ENCODE peak calls at places on chromosomes 13 and 19, in seven cellular contexts. One of them, this sample, is unnamed.

GRCh38 chr13:75635621-75636338 is at the start of gene LMO7:
- DNase-seq in fibroblast of lung: peak; percentile 75
- DNase-seq in neural progenitor cell: peak; percentile 78
- DNase-seq in HCT116: no peak
- DNase-seq in IMR-90: peak; percentile 52
- DNase-seq in PC-3: peak; percentile 46
- DNase-seq in K562: peak; percentile 47
- DNase-seq in this sample: peak; percentile 49

GRCh38 chr13:111537115-111537728 is 216.8 kb downstream of the TEX29 start:
- DNase-seq in fibroblast of lung: no peak
- DNase-seq in neural progenitor cell: no peak
- DNase-seq in HCT116: no peak
- DNase-seq in IMR-90: no peak
- DNase-seq in PC-3: no peak
- DNase-seq in K562: no peak
- DNase-seq in this sample: no peak

GRCh38 chr19:6997679-6998445 is 23.4 kb downstream of the MBD3L2B start:
- DNase-seq in fibroblast of lung: no peak
- DNase-seq in neural progenitor cell: no peak
- DNase-seq in HCT116: no peak
- DNase-seq in IMR-90: no peak
- DNase-seq in PC-3: peak; percentile 20
- DNase-seq in K562: no peak
- DNase-seq in this sample: no peak

GRCh38 chr13:51844862-51845573 is at the start of gene TMEM272:
- DNase-seq in fibroblast of lung: peak; percentile 20
- DNase-seq in neural progenitor cell: peak; percentile 70
- DNase-seq in HCT116: peak; percentile 23
- DNase-seq in IMR-90: peak; percentile 11
- DNase-seq in PC-3: peak; percentile 34
- DNase-seq in K562: peak; percentile 86
- DNase-seq in this sample: no peak

GRCh38 chr13:50283017-50283416 is 267.8 kb downstream of the KCNRG start:
- DNase-seq in fibroblast of lung: no peak
- DNase-seq in neural progenitor cell: no peak
- DNase-seq in HCT116: no peak
- DNase-seq in IMR-90: no peak
- DNase-seq in PC-3: no peak
- DNase-seq in K562: no peak
- DNase-seq in this sample: no peak

GRCh38 chr19:46478356-46478986 is 7.1 kb upstream of the PNMA8A start:
- DNase-seq in fibroblast of lung: peak; percentile 83
- DNase-seq in neural progenitor cell: peak; percentile 75
- DNase-seq in HCT116: no peak
- DNase-seq in IMR-90: peak; percentile 80
- DNase-seq in PC-3: no peak
- DNase-seq in K562: peak; percentile 54
- DNase-seq in this sample: peak; percentile 82

GRCh38 chr13:30787747-30788535 is 52.6 kb downstream of the ALOX5AP start:
- DNase-seq in fibroblast of lung: peak; percentile 72
- DNase-seq in neural progenitor cell: no peak
- DNase-seq in HCT116: no peak
- DNase-seq in IMR-90: peak; percentile 58
- DNase-seq in PC-3: no peak
- DNase-seq in K562: no peak
- DNase-seq in this sample: peak; percentile 63

GRCh38 chr19:45514376-45515051 is 7.2 kb downstream of the VASP start:
- DNase-seq in fibroblast of lung: no peak
- DNase-seq in neural progenitor cell: no peak
- DNase-seq in HCT116: no peak
- DNase-seq in IMR-90: no peak
- DNase-seq in PC-3: no peak
- DNase-seq in K562: peak; percentile 23
- DNase-seq in this sample: no peak

GRCh38 chr19:33933931-33934330 is 137.3 kb downstream of the KCTD15 start:
- DNase-seq in fibroblast of lung: no peak
- DNase-seq in neural progenitor cell: no peak
- DNase-seq in HCT116: no peak
- DNase-seq in IMR-90: no peak
- DNase-seq in PC-3: no peak
- DNase-seq in K562: no peak
- DNase-seq in this sample: no peak

GRCh38 chr13:19581675-19582074 is 20.3 kb upstream of the TPTE2 start:
- DNase-seq in fibroblast of lung: no peak
- DNase-seq in neural progenitor cell: no peak
- DNase-seq in HCT116: no peak
- DNase-seq in IMR-90: no peak
- DNase-seq in PC-3: no peak
- DNase-seq in K562: no peak
- DNase-seq in this sample: no peak

GRCh38 chr19:3961007-3961406 is 9.9 kb downstream of the DAPK3 start:
- DNase-seq in fibroblast of lung: no peak
- DNase-seq in neural progenitor cell: no peak
- DNase-seq in HCT116: no peak
- DNase-seq in IMR-90: no peak
- DNase-seq in PC-3: no peak
- DNase-seq in K562: no peak
- DNase-seq in this sample: no peak

GRCh38 chr19:6065685-6066365 is 44.5 kb downstream of the RFX2 start:
- DNase-seq in fibroblast of lung: peak; percentile 77
- DNase-seq in neural progenitor cell: no peak
- DNase-seq in HCT116: no peak
- DNase-seq in IMR-90: peak; percentile 30
- DNase-seq in PC-3: peak; percentile 76
- DNase-seq in K562: peak; percentile 87
- DNase-seq in this sample: peak; percentile 69

GRCh38 chr13:39676315-39676876 is 20.9 kb downstream of the COG6 start:
- DNase-seq in fibroblast of lung: peak; percentile 37
- DNase-seq in neural progenitor cell: peak; percentile 57
- DNase-seq in HCT116: peak; percentile 40
- DNase-seq in IMR-90: peak; percentile 39
- DNase-seq in PC-3: peak; percentile 67
- DNase-seq in K562: no peak
- DNase-seq in this sample: no peak

GRCh38 chr19:10899171-10899653 is 27.9 kb downstream of the CARM1 start:
- DNase-seq in fibroblast of lung: no peak
- DNase-seq in neural progenitor cell: no peak
- DNase-seq in HCT116: no peak
- DNase-seq in IMR-90: no peak
- DNase-seq in PC-3: peak; percentile 95
- DNase-seq in K562: no peak
- DNase-seq in this sample: no peak

GRCh38 chr13:42883142-42883541 is 101.8 kb downstream of the FAM216B start:
- DNase-seq in fibroblast of lung: no peak
- DNase-seq in neural progenitor cell: no peak
- DNase-seq in HCT116: no peak
- DNase-seq in IMR-90: no peak
- DNase-seq in PC-3: no peak
- DNase-seq in K562: no peak
- DNase-seq in this sample: no peak

GRCh38 chr19:46515879-46516350 is 20.2 kb upstream of the PNMA8B start:
- DNase-seq in fibroblast of lung: peak; percentile 36
- DNase-seq in neural progenitor cell: peak; percentile 57
- DNase-seq in HCT116: no peak
- DNase-seq in IMR-90: peak; percentile 33
- DNase-seq in PC-3: peak; percentile 59
- DNase-seq in K562: peak; percentile 80
- DNase-seq in this sample: peak; percentile 14

GRCh38 chr19:7441468-7442146 is 47.2 kb downstream of the PEX11G start:
- DNase-seq in fibroblast of lung: no peak
- DNase-seq in neural progenitor cell: no peak
- DNase-seq in HCT116: no peak
- DNase-seq in IMR-90: no peak
- DNase-seq in PC-3: no peak
- DNase-seq in K562: no peak
- DNase-seq in this sample: no peak

GRCh38 chr13:38309397-38309796 is 40.3 kb upstream of the UFM1 start:
- DNase-seq in fibroblast of lung: no peak
- DNase-seq in neural progenitor cell: no peak
- DNase-seq in HCT116: no peak
- DNase-seq in IMR-90: no peak
- DNase-seq in PC-3: peak; percentile 56
- DNase-seq in K562: no peak
- DNase-seq in this sample: no peak

GRCh38 chr13:89199138-89199537 is 1528.0 kb downstream of the SLITRK5 start:
- DNase-seq in fibroblast of lung: peak; percentile 60
- DNase-seq in neural progenitor cell: no peak
- DNase-seq in HCT116: no peak
- DNase-seq in IMR-90: no peak
- DNase-seq in PC-3: peak; percentile 28
- DNase-seq in K562: no peak
- DNase-seq in this sample: peak; percentile 50

GRCh38 chr19:46932346-46932745 is 71.5 kb downstream of the ARHGAP35 start:
- DNase-seq in fibroblast of lung: peak; percentile 78
- DNase-seq in neural progenitor cell: no peak
- DNase-seq in HCT116: no peak
- DNase-seq in IMR-90: peak; percentile 62
- DNase-seq in PC-3: peak; percentile 73
- DNase-seq in K562: no peak
- DNase-seq in this sample: peak; percentile 69

GRCh38 chr19:31658993-31659896 is 310.0 kb upstream of the TSHZ3 start:
- DNase-seq in fibroblast of lung: no peak
- DNase-seq in neural progenitor cell: no peak
- DNase-seq in HCT116: no peak
- DNase-seq in IMR-90: no peak
- DNase-seq in PC-3: no peak
- DNase-seq in K562: no peak
- DNase-seq in this sample: no peak

GRCh38 chr13:42137856-42138537 is 89.5 kb downstream of the DGKH start:
- DNase-seq in fibroblast of lung: peak; percentile 44
- DNase-seq in neural progenitor cell: no peak
- DNase-seq in HCT116: no peak
- DNase-seq in IMR-90: peak; percentile 71
- DNase-seq in PC-3: no peak
- DNase-seq in K562: no peak
- DNase-seq in this sample: peak; percentile 32

GRCh38 chr13:49134305-49134704 is 85.8 kb upstream of the MLNR start:
- DNase-seq in fibroblast of lung: no peak
- DNase-seq in neural progenitor cell: no peak
- DNase-seq in HCT116: no peak
- DNase-seq in IMR-90: no peak
- DNase-seq in PC-3: no peak
- DNase-seq in K562: no peak
- DNase-seq in this sample: no peak

GRCh38 chr13:87975035-87975434 is 303.9 kb downstream of the SLITRK5 start:
- DNase-seq in fibroblast of lung: peak; percentile 2
- DNase-seq in neural progenitor cell: no peak
- DNase-seq in HCT116: no peak
- DNase-seq in IMR-90: no peak
- DNase-seq in PC-3: no peak
- DNase-seq in K562: no peak
- DNase-seq in this sample: no peak

GRCh38 chr13:106449096-106449495 is 86.4 kb downstream of the EFNB2 start:
- DNase-seq in fibroblast of lung: no peak
- DNase-seq in neural progenitor cell: no peak
- DNase-seq in HCT116: no peak
- DNase-seq in IMR-90: no peak
- DNase-seq in PC-3: no peak
- DNase-seq in K562: no peak
- DNase-seq in this sample: no peak

DNA sequence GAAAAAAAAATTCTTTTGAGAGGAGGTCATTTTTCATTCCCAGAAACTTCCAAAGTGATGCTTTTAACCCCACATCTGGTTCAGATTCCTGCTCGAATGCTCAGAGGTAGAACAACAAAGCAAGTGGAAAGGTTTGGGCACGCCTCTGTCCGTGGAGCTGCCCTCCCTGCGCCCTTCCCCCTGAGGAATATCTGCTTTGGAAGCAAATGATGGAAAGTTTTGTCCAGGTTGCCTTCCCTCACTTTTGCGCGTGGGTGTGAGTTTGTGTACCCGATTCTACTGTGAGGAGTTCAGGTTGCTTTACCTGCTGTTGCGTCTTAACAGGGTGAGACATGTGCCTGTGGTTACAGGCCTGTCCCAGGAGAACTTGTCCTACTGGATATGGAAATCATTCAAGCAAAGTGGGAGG is 110.2 kb downstream of the KLF5 start:
- DNase-seq in fibroblast of lung: peak; percentile 86
- DNase-seq in neural progenitor cell: no peak
- DNase-seq in HCT116: no peak
- DNase-seq in IMR-90: peak; percentile 53
- DNase-seq in PC-3: peak; percentile 17
- DNase-seq in K562: no peak
- DNase-seq in this sample: peak; percentile 80
- H3K27ac ChIP-seq in fibroblast of lung: no peak overlapping the region
- H3K27ac ChIP-seq in neural progenitor cell: no peak overlapping the region
- H3K27ac ChIP-seq in HCT116: no peak overlapping the region
- H3K27ac ChIP-seq in IMR-90: no peak overlapping the region
- H3K27ac ChIP-seq in PC-3: peak overlapping the region; percentile 100
- H3K27ac ChIP-seq in K562: no peak overlapping the region
- H3K27ac ChIP-seq in this sample: peak overlapping the region; percentile 87

GRCh38 chr13:79480954-79481684 is at the start of gene NDFIP2:
- DNase-seq in fibroblast of lung: peak; percentile 88
- DNase-seq in neural progenitor cell: peak; percentile 88
- DNase-seq in HCT116: peak; percentile 90
- DNase-seq in IMR-90: peak; percentile 80
- DNase-seq in PC-3: peak; percentile 87
- DNase-seq in K562: peak; percentile 62
- DNase-seq in this sample: peak; percentile 77
- TF ChIP-seq CTCF in fibroblast of lung: no peak
- TF ChIP-seq CTCF in neural progenitor cell: no peak
- TF ChIP-seq CTCF in HCT116: no peak
- TF ChIP-seq CTCF in IMR-90: no peak
- TF ChIP-seq CTCF in PC-3: no peak
- TF ChIP-seq CTCF in K562: no peak
- TF ChIP-seq CTCF in this sample: no peak

GRCh38 chr19:51016798-51017683 is 2.5 kb downstream of the KLK10 start:
- DNase-seq in fibroblast of lung: no peak
- DNase-seq in neural progenitor cell: peak; percentile 80
- DNase-seq in HCT116: peak; percentile 83
- DNase-seq in IMR-90: peak; percentile 16
- DNase-seq in PC-3: peak; percentile 95
- DNase-seq in K562: peak; percentile 84
- DNase-seq in this sample: no peak
- H2AFZ ChIP-seq in fibroblast of lung: no peak overlapping the region
- H2AFZ ChIP-seq in neural progenitor cell: peak overlapping the region; percentile 89
- H2AFZ ChIP-seq in HCT116: peak overlapping the region; percentile 9
- H2AFZ ChIP-seq in IMR-90: peak overlapping the region; percentile 58
- H2AFZ ChIP-seq in PC-3: peak overlapping the region; percentile 88
- H2AFZ ChIP-seq in K562: peak overlapping the region; percentile 17
- H2AFZ ChIP-seq in this sample: no peak overlapping the region

GRCh38 chr19:48283908-48284307 is 14.0 kb downstream of the ZNF114 start:
- DNase-seq in fibroblast of lung: peak; percentile 95
- DNase-seq in neural progenitor cell: no peak
- DNase-seq in HCT116: no peak
- DNase-seq in IMR-90: peak; percentile 97
- DNase-seq in PC-3: no peak
- DNase-seq in K562: no peak
- DNase-seq in this sample: peak; percentile 94
- H3K27ac ChIP-seq in fibroblast of lung: no peak overlapping the region
- H3K27ac ChIP-seq in neural progenitor cell: no peak overlapping the region
- H3K27ac ChIP-seq in HCT116: no peak overlapping the region
- H3K27ac ChIP-seq in IMR-90: peak overlapping the region; percentile 90
- H3K27ac ChIP-seq in PC-3: no peak overlapping the region
- H3K27ac ChIP-seq in K562: no peak overlapping the region
- H3K27ac ChIP-seq in this sample: peak overlapping the region; percentile 97

DNA sequence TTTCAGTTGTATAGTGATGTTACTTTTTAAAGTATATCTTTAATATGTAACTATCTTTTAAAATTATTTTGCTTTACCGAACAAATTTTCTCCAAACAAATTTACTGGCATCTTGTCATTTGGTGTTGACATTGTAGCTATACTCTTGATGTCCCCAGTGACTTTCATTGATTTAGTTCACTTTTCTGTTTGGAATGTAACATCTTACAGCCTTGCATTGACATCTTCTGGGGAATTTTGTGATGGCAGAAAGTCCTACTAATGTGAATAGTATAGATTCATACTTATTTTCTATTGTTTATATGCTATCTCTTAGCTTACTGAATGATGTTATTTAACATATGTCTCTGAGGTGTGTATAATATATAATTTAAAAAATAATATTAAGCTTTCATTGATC is 800.9 kb upstream of the ATXN8OS start:
- DNase-seq in fibroblast of lung: no peak
- DNase-seq in neural progenitor cell: no peak
- DNase-seq in HCT116: no peak
- DNase-seq in IMR-90: no peak
- DNase-seq in PC-3: no peak
- DNase-seq in K562: no peak
- DNase-seq in this sample: no peak
- TF ChIP-seq CTCF in fibroblast of lung: no peak
- TF ChIP-seq CTCF in neural progenitor cell: peak; percentile 17
- TF ChIP-seq CTCF in HCT116: no peak
- TF ChIP-seq CTCF in IMR-90: no peak
- TF ChIP-seq CTCF in PC-3: no peak
- TF ChIP-seq CTCF in K562: no peak
- TF ChIP-seq CTCF in this sample: no peak